ENCODE peak calls at places on chromosomes 12 and 14, in five cellular contexts. M, T, F, A and I are unnamed samples.

GRCh38 chr14:33412450-33412849 is 473.8 kb downstream of the NPAS3 start:
- DNase-seq in M (no peak), T (no peak), F (no peak), A (no peak), I (no peak)

GRCh38 chr12:91910871-91911388 is 234.7 kb downstream of the BTG1 start:
- DNase-seq in M (no peak), T (no peak), F (no peak), A (no peak), I (no peak)

GRCh38 chr12:54352891-54353874 is 11.1 kb downstream of the GPR84 start:
- DNase-seq in M (no peak), T (no peak), F (no peak), A (no peak), I (peak)

GRCh38 chr12:6871052-6871957 is 1.8 kb downstream of the SPSB2 start:
- DNase-seq in M (peak), T (no peak), F (peak), A (no peak), I (no peak)

GRCh38 chr14:52380294-52380693 is 66.2 kb downstream of the PTGER2 start:
- DNase-seq in M (no peak), T (no peak), F (no peak), A (no peak), I (no peak)

GRCh38 chr14:77085538-77085937 is 12.5 kb upstream of the CIPC start:
- DNase-seq in M (no peak), T (no peak), F (no peak), A (no peak), I (no peak)

GRCh38 chr12:76020281-76020680 is 11.3 kb downstream of the PHLDA1 start:
- DNase-seq in M (no peak), T (peak), F (peak), A (no peak), I (no peak)

GRCh38 chr12:3820122-3820521 is 53.1 kb downstream of the PARP11 start:
- DNase-seq in M (no peak), T (no peak), F (no peak), A (no peak), I (no peak)

GRCh38 chr12:81114241-81114640 is 36.4 kb downstream of the ACSS3 start:
- DNase-seq in M (no peak), T (no peak), F (no peak), A (no peak), I (no peak)

GRCh38 chr12:3335078-3335487 is 155.9 kb upstream of the PRMT8 start:
- DNase-seq in M (no peak), T (no peak), F (no peak), A (no peak), I (no peak)

GRCh38 chr12:83573676-83574075 is 887.0 kb downstream of the TMTC2 start:
- DNase-seq in M (no peak), T (no peak), F (peak), A (no peak), I (no peak)

GRCh38 chr12:95385246-95385645 is 88.7 kb upstream of the METAP2 start:
- DNase-seq in M (no peak), T (no peak), F (no peak), A (no peak), I (no peak)

GRCh38 chr14:56247495-56248087 is 129.4 kb downstream of the PELI2 start:
- DNase-seq in M (no peak), T (no peak), F (no peak), A (no peak), I (no peak)

GRCh38 chr12:30268036-30268435 is 427.6 kb downstream of the IPO8 start:
- DNase-seq in M (no peak), T (no peak), F (no peak), A (no peak), I (no peak)

GRCh38 chr12:57522887-57523705 is 472 bp downstream of the MBD6 start:
- DNase-seq in M (peak), T (peak), F (no peak), A (peak), I (peak)

GRCh38 chr14:23153891-23154796 is 29.3 kb downstream of the SLC7A8 start:
- DNase-seq in M (peak), T (no peak), F (peak), A (peak), I (no peak)

GRCh38 chr14:93619176-93619793 is 169.0 kb downstream of the PRIMA1 start:
- DNase-seq in M (peak), T (peak), F (peak), A (peak), I (peak)

GRCh38 chr14:98974113-98974512 is 297.9 kb downstream of the BCL11B start:
- DNase-seq in M (no peak), T (no peak), F (peak), A (no peak), I (no peak)

GRCh38 chr12:3655331-3655900 is 97.5 kb downstream of the CRACR2A start:
- DNase-seq in M (no peak), T (no peak), F (peak), A (peak), I (peak)

GRCh38 chr12:120721866-120722265 is 3.8 kb upstream of the ACADS start:
- DNase-seq in M (no peak), T (no peak), F (no peak), A (no peak), I (no peak)

GRCh38 chr14:89428556-89429196 is 11.6 kb upstream of the FOXN3 start:
- DNase-seq in M (peak), T (no peak), F (no peak), A (no peak), I (peak)

GRCh38 chr12:95217377-95218163 is at the start of the genes FGD6 and VEZT:
- DNase-seq in M (peak), T (peak), F (peak), A (peak), I (peak)

GRCh38 chr12:75774309-75775052 is 257.1 kb downstream of the PHLDA1 start:
- DNase-seq in M (no peak), T (no peak), F (no peak), A (no peak), I (no peak)